ENCODE peak calls at places on chromosomes 4 and X, in eight cellular contexts. C is Peyer's patch, T is dorsolateral prefrontal cortex, Z is tibial artery, F is AG04450, A is right lobe of liver, U is psoas muscle, R is mesendoderm. H is an unnamed sample. For H3K27me3, the result is how much of the 10 kb centered on the place peaks cover.

GRCh38 chr4:159434496-159435241 is 331.8 kb downstream of the RAPGEF2 start:
- DNase-seq in U (no peak), A (no peak), Z (no peak), C (no peak), F (no peak), T (no peak), R (peak), H (no peak)

GRCh38 chr4:948936-949300 is 16.7 kb downstream of the TMEM175 start:
- DNase-seq in R (no peak), F (no peak), U (no peak), A (no peak), T (no peak), Z (peak), C (peak), H (no peak)

GRCh38 chrX:151019837-151020236 is 36.7 kb downstream of the HMGB3 start:
- DNase-seq in U (no peak), C (no peak), T (no peak), A (no peak), Z (no peak), F (peak), R (no peak), H (no peak)

GRCh38 chr4:142708231-142708630 is 137.9 kb downstream of the INPP4B start:
- DNase-seq in T (no peak), A (no peak), Z (no peak), U (no peak), R (peak), F (no peak), C (no peak), H (no peak)

GRCh38 chr4:150358691-150359090 is 223.3 kb upstream of the MAB21L2 start:
- DNase-seq in F (no peak), R (no peak), A (no peak), T (no peak), Z (no peak), U (no peak), C (no peak), H (no peak)

GRCh38 chrX:42704454-42704853 is 73.5 kb downstream of the PPP1R2C start:
- DNase-seq in A (no peak), Z (no peak), U (no peak), R (no peak), T (no peak), C (no peak), F (no peak), H (no peak)

GRCh38 chr4:147984065-147984777 is 252.3 kb downstream of the ARHGAP10 start:
- DNase-seq in Z (no peak), F (peak), C (no peak), U (no peak), T (no peak), R (peak), A (no peak), H (no peak)

GRCh38 chrX:15301924-15302323 is 13.5 kb downstream of the ASB11 start:
- DNase-seq in A (no peak), R (peak), U (peak), C (no peak), Z (peak), F (no peak), T (no peak), H (peak)

GRCh38 chrX:153645151-153645550 is 1.9 kb upstream of the DUSP9 start:
- DNase-seq in A (no peak), C (no peak), U (no peak), F (no peak), R (no peak), Z (no peak), T (peak), H (no peak)

GRCh38 chr4:7075962-7076693 is 8.3 kb upstream of the GRPEL1 start:
- DNase-seq in F (no peak), A (no peak), U (no peak), Z (peak), R (peak), C (no peak), T (no peak), H (no peak)

GRCh38 chrX:19625612-19626011 is 110.3 kb upstream of the MAP3K15 start:
- DNase-seq in T (no peak), C (peak), R (peak), A (no peak), U (no peak), F (no peak), Z (no peak), H (no peak)

GRCh38 chr4:17642404-17642783 is 28.0 kb downstream of the MED28 start:
- DNase-seq in A (no peak), F (no peak), U (no peak), C (no peak), R (no peak), Z (no peak), T (no peak), H (no peak)

GRCh38 chrX:17559728-17560379 is 177.4 kb upstream of the SCML1 start:
- DNase-seq in U (no peak), F (peak), R (peak), A (no peak), C (no peak), Z (peak), T (no peak), H (no peak)

GRCh38 chrX:10922158-10922557 is 189.0 kb upstream of the HCCS start:
- DNase-seq in U (no peak), T (no peak), Z (no peak), R (peak), F (peak), C (no peak), A (no peak), H (no peak)

GRCh38 chr4:9880411-9881197 is 99.2 kb downstream of the DRD5 start:
- DNase-seq in T (no peak), C (no peak), F (no peak), Z (no peak), R (no peak), A (no peak), U (no peak), H (no peak)

GRCh38 chr4:4426511-4427477 is 39.9 kb downstream of the NSG1 start:
- DNase-seq in F (no peak), Z (no peak), A (no peak), R (peak), C (no peak), T (no peak), U (no peak), H (no peak)

GRCh38 chrX:54529166-54529558 is 857 bp upstream of the GNL3L start:
- DNase-seq in Z (no peak), A (no peak), T (no peak), C (no peak), R (no peak), F (no peak), U (no peak), H (no peak)

GRCh38 chr4:151035321-151035720 is 20.2 kb upstream of the LRBA start:
- DNase-seq in T (no peak), U (no peak), F (no peak), Z (no peak), C (no peak), A (no peak), R (no peak), H (no peak)

GRCh38 chr4:90357117-90357710 is 230.0 kb downstream of the CCSER1 start:
- DNase-seq in U (no peak), A (no peak), T (no peak), R (peak), C (no peak), Z (no peak), F (peak), H (no peak)

GRCh38 chr4:100977746-100978397 is 369.5 kb downstream of the PPP3CA start:
- DNase-seq in C (no peak), U (no peak), Z (no peak), F (no peak), T (no peak), R (no peak), A (no peak), H (no peak)

GRCh38 chrX:9471571-9471985 is 6.7 kb downstream of the TBL1X start:
- DNase-seq in R (no peak), C (no peak), F (peak), A (no peak), Z (no peak), U (no peak), T (no peak), H (no peak)

GRCh38 chrX:7266261-7266660 is 118.3 kb upstream of the PUDP start:
- DNase-seq in R (no peak), F (no peak), A (no peak), T (no peak), U (no peak), Z (no peak), C (no peak), H (no peak)

GRCh38 chrX:28920554-28920953 is 333.3 kb downstream of the IL1RAPL1 start:
- DNase-seq in C (no peak), F (no peak), T (no peak), A (no peak), U (no peak), Z (no peak), R (no peak), H (no peak)

GRCh38 chr4:151688785-151689043 is 72.1 kb downstream of the GATB start:
- DNase-seq in T (no peak), R (no peak), U (no peak), F (no peak), A (no peak), C (no peak), Z (no peak), H (no peak)

GRCh38 chr4:154125340-154125739 is 336.5 kb upstream of the SFRP2 start:
- DNase-seq in A (no peak), Z (no peak), R (no peak), U (no peak), T (no peak), F (no peak), C (no peak), H (no peak)

GRCh38 chrX:15299945-15300851 is 15.2 kb downstream of the ASB11 start:
- DNase-seq in C (no peak), R (peak), Z (no peak), U (no peak), T (no peak), F (no peak), A (no peak), H (no peak)

GRCh38 chr4:4694296-4694772 is 152.5 kb upstream of the STX18 start:
- DNase-seq in A (no peak), T (peak), C (no peak), R (peak), Z (no peak), U (no peak), F (no peak), H (no peak)

GRCh38 chr4:183175631-183176232 is 76.7 kb downstream of the WWC2 start:
- DNase-seq in F (peak), T (no peak), U (no peak), A (no peak), C (no peak), R (no peak), Z (no peak), H (no peak)

GRCh38 chr4:121998024-121998423 is 46.2 kb upstream of the TRPC3 start:
- DNase-seq in C (no peak), R (peak), A (no peak), Z (no peak), U (no peak), T (no peak), F (no peak), H (no peak)

GRCh38 chr4:176745902-176746301 is 46.8 kb downstream of the VEGFC start:
- DNase-seq in Z (no peak), R (no peak), T (no peak), F (no peak), C (no peak), U (no peak), A (no peak), H (no peak)

GRCh38 chr4:60589425-60589824 is 610.7 kb upstream of the ADGRL3 start:
- DNase-seq in C (no peak), F (no peak), Z (no peak), U (no peak), T (no peak), R (peak), A (no peak), H (no peak)

GRCh38 chrX:30949554-30949953 is 60.5 kb upstream of the TAB3 start:
- DNase-seq in F (no peak), C (no peak), U (no peak), A (no peak), Z (no peak), R (peak), T (no peak), H (no peak)

GRCh38 chrX:37905436-37906147 is 58.2 kb upstream of the DYNLT3 start:
- DNase-seq in Z (no peak), C (peak), R (peak), U (no peak), A (peak), F (no peak), T (no peak), H (no peak)

GRCh38 chr4:88765729-88766128 is 68.1 kb upstream of the NAP1L5 start:
- DNase-seq in F (no peak), C (no peak), U (peak), A (no peak), R (peak), T (no peak), Z (peak), H (no peak)

GRCh38 chr4:108030332-108030731 is 40.6 kb downstream of the HADH start:
- DNase-seq in A (no peak), U (no peak), T (no peak), C (no peak), R (peak), Z (no peak), F (peak), H (no peak)

GRCh38 chrX:111779582-111779981 is 96.4 kb upstream of the TRPC5OS start:
- DNase-seq in A (no peak), Z (no peak), F (no peak), C (no peak), T (no peak), R (no peak), U (no peak), H (no peak)

GRCh38 chr4:77465271-77465670 is 140.3 kb upstream of the CXCL13 start:
- DNase-seq in A (no peak), C (peak), F (no peak), U (no peak), R (peak), T (no peak), Z (no peak), H (no peak)

GRCh38 chr4:27568236-27568951 is 707.8 kb downstream of the STIM2 start:
- DNase-seq in R (no peak), Z (no peak), C (no peak), F (no peak), A (no peak), T (no peak), U (no peak), H (no peak)
- H3K27ac ChIP-seq in R (no peak), Z (no peak), C (no peak), F (no peak), A (no peak), T (no peak), U (no peak), H (no peak)

DNA sequence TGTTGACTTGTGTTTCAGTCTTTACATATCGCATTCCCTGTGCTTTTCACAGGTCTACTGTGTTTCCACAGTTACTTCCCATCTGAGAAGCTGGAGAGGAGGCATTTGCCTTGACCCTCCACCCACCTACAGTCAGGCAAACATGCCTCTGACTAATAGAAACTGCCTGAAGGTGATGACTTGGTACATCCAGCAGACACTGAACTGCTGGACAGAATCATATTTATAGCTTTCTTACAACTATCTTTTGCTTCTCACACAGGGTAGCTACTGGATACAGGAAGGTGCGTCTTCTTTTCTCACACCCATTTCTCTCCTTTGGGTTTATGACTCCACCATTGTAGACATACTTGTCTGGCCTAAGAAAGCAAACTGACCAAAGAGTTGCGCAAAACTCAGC is 58.0 kb downstream of the VGLL1 start:
- DNase-seq in U (no peak), Z (no peak), F (no peak), A (no peak), R (no peak), C (no peak), T (no peak), H (no peak)
- H3K27me3 ChIP-seq in U (under half), Z (under half), F (under half), A (under half), R (under half), C (under half), T (under half), H (under half)

DNA sequence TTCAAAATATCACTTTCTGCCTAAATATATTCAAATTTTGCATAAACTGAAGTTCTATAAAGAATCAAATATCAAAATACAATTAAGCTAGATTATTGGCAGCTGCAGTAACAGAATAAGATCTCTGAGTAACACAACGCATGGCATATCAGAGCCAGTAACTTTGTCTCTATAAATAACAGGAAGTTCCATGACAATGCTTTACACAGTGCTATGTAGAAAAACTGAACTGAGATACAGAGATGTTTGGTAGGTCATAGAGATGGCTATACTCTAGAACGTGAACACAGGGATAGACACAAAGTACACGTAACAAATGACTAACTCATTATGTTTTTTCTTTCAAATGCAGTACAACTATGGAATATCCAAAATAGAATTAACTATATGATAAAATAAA is 18.2 kb downstream of the UBE2D3 start:
- DNase-seq in Z (no peak), C (no peak), R (no peak), U (no peak), F (no peak), A (no peak), T (no peak), H (no peak)
- H3K27ac ChIP-seq in Z (no peak), C (no peak), R (no peak), U (peak), F (no peak), A (no peak), T (no peak), H (no peak)

DNA sequence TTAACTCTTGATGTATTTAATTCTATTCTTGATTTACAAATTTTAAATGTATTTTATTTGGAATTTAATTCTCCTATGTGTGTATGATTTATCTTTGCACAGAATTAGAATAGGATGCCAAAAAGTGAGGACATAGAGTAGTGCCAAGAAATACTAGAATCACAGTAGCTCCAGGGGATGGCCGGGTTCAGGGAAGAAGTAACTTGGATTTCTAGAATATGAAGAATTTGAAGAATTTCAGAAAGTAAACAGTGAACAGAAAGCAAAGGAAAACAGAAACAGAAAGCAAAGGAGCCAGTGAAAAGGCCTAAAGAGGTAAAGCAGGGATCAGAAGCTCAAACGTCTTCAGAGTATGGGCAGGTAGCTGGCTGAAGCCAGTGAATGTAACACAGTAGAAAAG is 1187.6 kb downstream of the RPA4 start:
- DNase-seq in A (no peak), C (no peak), Z (no peak), F (no peak), R (no peak), U (no peak), T (no peak), H (no peak)
- H3K27me3 ChIP-seq in A (under half), C (under half), Z (under half), F (under half), R (under half), U (under half), T (under half), H (under half)

GRCh38 chr4:29390921-29391320 is 1329.2 kb upstream of the PCDH7 start:
- DNase-seq in A (no peak), F (no peak), R (no peak), T (no peak), Z (no peak), U (no peak), C (no peak), H (no peak)
- H3K27ac ChIP-seq in A (no peak), F (no peak), R (no peak), T (no peak), Z (no peak), U (no peak), C (no peak), H (no peak)

GRCh38 chr4:8121236-8122015 is 37.2 kb downstream of the ABLIM2 start:
- DNase-seq in U (no peak), F (no peak), A (no peak), T (no peak), C (no peak), R (no peak), Z (no peak), H (no peak)
- H3K27me3 ChIP-seq in U (under half), F (under half), A (under half), T (under half), C (under half), R (under half), Z (under half), H (under half)

GRCh38 chr4:53522334-53522733 is 69.0 kb downstream of the LNX1 start:
- DNase-seq in F (no peak), T (no peak), A (no peak), U (no peak), R (no peak), Z (no peak), C (no peak), H (no peak)
- H3K27ac ChIP-seq in F (no peak), T (no peak), A (no peak), U (no peak), R (no peak), Z (no peak), C (no peak), H (no peak)

GRCh38 chr4:16607693-16608092 is 290.8 kb downstream of the LDB2 start:
- DNase-seq in U (no peak), C (no peak), Z (no peak), F (no peak), A (no peak), R (no peak), T (no peak), H (no peak)
- H3K27me3 ChIP-seq in U (under half), C (under half), Z (under half), F (under half), A (under half), R (under half), T (under half), H (under half)

H was measured in lower lobe of right lung.